ENCODE peak calls at places on chromosomes 7 and 10, in ten cellular contexts. One of them, this sample, is unnamed.

GRCh38 chr7:134420509-134421125 is 38.3 kb downstream of the AKR1B1 start:
- DNase-seq in cerebellar cortex: peak; percentile 80
- DNase-seq in transverse colon: peak; percentile 54
- DNase-seq in HAP-1: peak; percentile 72
- DNase-seq in CD14-positive monocyte: no peak
- DNase-seq in SW 1271: peak; percentile 40
- DNase-seq in GM23338: peak; percentile 82
- DNase-seq in tibial nerve: peak; percentile 56
- DNase-seq in fibroblast of pulmonary artery: peak; percentile 84
- DNase-seq in activated naive CD4-positive, alpha-beta T cell: no peak
- DNase-seq in this sample: peak; percentile 80

GRCh38 chr10:24385776-24386175 is 176.8 kb downstream of the KIAA1217 start:
- DNase-seq in cerebellar cortex: no peak
- DNase-seq in transverse colon: no peak
- DNase-seq in HAP-1: no peak
- DNase-seq in CD14-positive monocyte: no peak
- DNase-seq in SW 1271: no peak
- DNase-seq in GM23338: peak; percentile 34
- DNase-seq in tibial nerve: no peak
- DNase-seq in fibroblast of pulmonary artery: peak; percentile 79
- DNase-seq in activated naive CD4-positive, alpha-beta T cell: no peak
- DNase-seq in this sample: peak; percentile 98

GRCh38 chr10:121952226-121952625 is 22.8 kb downstream of the NSMCE4A start:
- DNase-seq in cerebellar cortex: no peak
- DNase-seq in transverse colon: no peak
- DNase-seq in HAP-1: no peak
- DNase-seq in CD14-positive monocyte: no peak
- DNase-seq in SW 1271: no peak
- DNase-seq in GM23338: no peak
- DNase-seq in tibial nerve: no peak
- DNase-seq in fibroblast of pulmonary artery: no peak
- DNase-seq in activated naive CD4-positive, alpha-beta T cell: no peak
- DNase-seq in this sample: no peak

GRCh38 chr7:24898691-24899090 is 81.3 kb downstream of the OSBPL3 start:
- DNase-seq in cerebellar cortex: no peak
- DNase-seq in transverse colon: no peak
- DNase-seq in HAP-1: no peak
- DNase-seq in CD14-positive monocyte: no peak
- DNase-seq in SW 1271: peak; percentile 12
- DNase-seq in GM23338: no peak
- DNase-seq in tibial nerve: no peak
- DNase-seq in fibroblast of pulmonary artery: no peak
- DNase-seq in activated naive CD4-positive, alpha-beta T cell: no peak
- DNase-seq in this sample: peak; percentile 44

GRCh38 chr7:130420943-130421578 is 19.8 kb downstream of the CEP41 start:
- DNase-seq in cerebellar cortex: no peak
- DNase-seq in transverse colon: no peak
- DNase-seq in HAP-1: no peak
- DNase-seq in CD14-positive monocyte: no peak
- DNase-seq in SW 1271: no peak
- DNase-seq in GM23338: no peak
- DNase-seq in tibial nerve: no peak
- DNase-seq in fibroblast of pulmonary artery: peak; percentile 43
- DNase-seq in activated naive CD4-positive, alpha-beta T cell: no peak
- DNase-seq in this sample: peak; percentile 39

GRCh38 chr7:134414109-134414508 is 44.8 kb downstream of the AKR1B1 start:
- DNase-seq in cerebellar cortex: no peak
- DNase-seq in transverse colon: no peak
- DNase-seq in HAP-1: no peak
- DNase-seq in CD14-positive monocyte: no peak
- DNase-seq in SW 1271: no peak
- DNase-seq in GM23338: no peak
- DNase-seq in tibial nerve: no peak
- DNase-seq in fibroblast of pulmonary artery: no peak
- DNase-seq in activated naive CD4-positive, alpha-beta T cell: no peak
- DNase-seq in this sample: no peak

GRCh38 chr10:7787150-7787856 is 490 bp downstream of the KIN start:
- DNase-seq in cerebellar cortex: no peak
- DNase-seq in transverse colon: no peak
- DNase-seq in HAP-1: no peak
- DNase-seq in CD14-positive monocyte: no peak
- DNase-seq in SW 1271: no peak
- DNase-seq in GM23338: peak; percentile 23
- DNase-seq in tibial nerve: no peak
- DNase-seq in fibroblast of pulmonary artery: no peak
- DNase-seq in activated naive CD4-positive, alpha-beta T cell: no peak
- DNase-seq in this sample: peak; percentile 33

GRCh38 chr10:123044391-123044790 is 35.6 kb downstream of the ACADSB start:
- DNase-seq in cerebellar cortex: peak; percentile 15
- DNase-seq in transverse colon: no peak
- DNase-seq in HAP-1: no peak
- DNase-seq in CD14-positive monocyte: no peak
- DNase-seq in SW 1271: peak; percentile 43
- DNase-seq in GM23338: peak; percentile 37
- DNase-seq in tibial nerve: no peak
- DNase-seq in fibroblast of pulmonary artery: peak; percentile 17
- DNase-seq in activated naive CD4-positive, alpha-beta T cell: no peak
- DNase-seq in this sample: peak; percentile 31

GRCh38 chr7:77455334-77455733 is 39.2 kb upstream of the GSAP start:
- DNase-seq in cerebellar cortex: no peak
- DNase-seq in transverse colon: no peak
- DNase-seq in HAP-1: no peak
- DNase-seq in CD14-positive monocyte: peak; percentile 66
- DNase-seq in SW 1271: no peak
- DNase-seq in GM23338: no peak
- DNase-seq in tibial nerve: no peak
- DNase-seq in fibroblast of pulmonary artery: peak; percentile 89
- DNase-seq in activated naive CD4-positive, alpha-beta T cell: no peak
- DNase-seq in this sample: peak; percentile 87

GRCh38 chr7:32164341-32164996 is 94.3 kb upstream of the PDE1C start:
- DNase-seq in cerebellar cortex: peak; percentile 58
- DNase-seq in transverse colon: peak; percentile 10
- DNase-seq in HAP-1: no peak
- DNase-seq in CD14-positive monocyte: no peak
- DNase-seq in SW 1271: peak; percentile 76
- DNase-seq in GM23338: peak; percentile 75
- DNase-seq in tibial nerve: no peak
- DNase-seq in fibroblast of pulmonary artery: peak; percentile 66
- DNase-seq in activated naive CD4-positive, alpha-beta T cell: no peak
- DNase-seq in this sample: peak; percentile 76

GRCh38 chr7:46072722-46073121 is 151.7 kb upstream of the IGFBP3 start:
- DNase-seq in cerebellar cortex: no peak
- DNase-seq in transverse colon: no peak
- DNase-seq in HAP-1: no peak
- DNase-seq in CD14-positive monocyte: no peak
- DNase-seq in SW 1271: no peak
- DNase-seq in GM23338: no peak
- DNase-seq in tibial nerve: no peak
- DNase-seq in fibroblast of pulmonary artery: peak; percentile 83
- DNase-seq in activated naive CD4-positive, alpha-beta T cell: no peak
- DNase-seq in this sample: peak; percentile 62

This sample was measured in choroid plexus epithelial cell.